ENCODE peak calls at places on chromosomes 11 and 22, in six cellular contexts. One of them, this sample, is unnamed.

GRCh38 chr11:102187416-102188125 is 77.3 kb downstream of the YAP1 start:
- DNase-seq in IMR-90: peak
- DNase-seq in GM12878: no peak
- DNase-seq in HepG2: peak
- DNase-seq in A549: no peak
- DNase-seq in K562: no peak
- DNase-seq in this sample: no peak

GRCh38 chr22:47456031-47456430 is 693.6 kb downstream of the TBC1D22A start:
- DNase-seq in IMR-90: no peak
- DNase-seq in GM12878: no peak
- DNase-seq in HepG2: no peak
- DNase-seq in A549: no peak
- DNase-seq in K562: no peak
- DNase-seq in this sample: no peak

GRCh38 chr22:46574993-46575914 is 37.8 kb upstream of the CELSR1 start:
- DNase-seq in IMR-90: no peak
- DNase-seq in GM12878: no peak
- DNase-seq in HepG2: peak
- DNase-seq in A549: peak
- DNase-seq in K562: no peak
- DNase-seq in this sample: no peak

GRCh38 chr11:82229346-82229745 is 504.3 kb downstream of the FAM181B start:
- DNase-seq in IMR-90: no peak
- DNase-seq in GM12878: no peak
- DNase-seq in HepG2: peak
- DNase-seq in A549: no peak
- DNase-seq in K562: no peak
- DNase-seq in this sample: peak

GRCh38 chr22:39343259-39344045 is 6.3 kb upstream of the SYNGR1 start:
- DNase-seq in IMR-90: peak
- DNase-seq in GM12878: peak
- DNase-seq in HepG2: peak
- DNase-seq in A549: peak
- DNase-seq in K562: peak
- DNase-seq in this sample: peak

GRCh38 chr22:39920134-39920743 is 19.4 kb downstream of the GRAP2 start:
- DNase-seq in IMR-90: no peak
- DNase-seq in GM12878: no peak
- DNase-seq in HepG2: no peak
- DNase-seq in A549: no peak
- DNase-seq in K562: peak
- DNase-seq in this sample: no peak

GRCh38 chr22:33601062-33601461 is 319.2 kb downstream of the LARGE1 start:
- DNase-seq in IMR-90: no peak
- DNase-seq in GM12878: no peak
- DNase-seq in HepG2: no peak
- DNase-seq in A549: no peak
- DNase-seq in K562: no peak
- DNase-seq in this sample: no peak

GRCh38 chr11:859394-860131 is 16.9 kb downstream of the TSPAN4 start:
- DNase-seq in IMR-90: peak
- DNase-seq in GM12878: no peak
- DNase-seq in HepG2: no peak
- DNase-seq in A549: peak
- DNase-seq in K562: peak
- DNase-seq in this sample: no peak

GRCh38 chr11:1757861-1758610 is 5.7 kb downstream of the CTSD start:
- DNase-seq in IMR-90: no peak
- DNase-seq in GM12878: no peak
- DNase-seq in HepG2: no peak
- DNase-seq in A549: no peak
- DNase-seq in K562: no peak
- DNase-seq in this sample: no peak

GRCh38 chr11:117458275-117459120 is 130.8 kb downstream of the CEP164 start:
- DNase-seq in IMR-90: no peak
- DNase-seq in GM12878: no peak
- DNase-seq in HepG2: no peak
- DNase-seq in A549: no peak
- DNase-seq in K562: no peak
- DNase-seq in this sample: no peak

GRCh38 chr22:49962751-49963646 is 2.4 kb downstream of the PIM3 start:
- DNase-seq in IMR-90: no peak
- DNase-seq in GM12878: no peak
- DNase-seq in HepG2: no peak
- DNase-seq in A549: no peak
- DNase-seq in K562: no peak
- DNase-seq in this sample: no peak

GRCh38 chr11:15687342-15687741 is 572.6 kb downstream of the INSC start:
- DNase-seq in IMR-90: peak
- DNase-seq in GM12878: no peak
- DNase-seq in HepG2: no peak
- DNase-seq in A549: no peak
- DNase-seq in K562: no peak
- DNase-seq in this sample: no peak

GRCh38 chr11:133835258-133836075 is 9.8 kb downstream of the SPATA19 start:
- DNase-seq in IMR-90: peak
- DNase-seq in GM12878: peak
- DNase-seq in HepG2: peak
- DNase-seq in A549: peak
- DNase-seq in K562: no peak
- DNase-seq in this sample: peak

GRCh38 chr22:35470903-35471321 is 69.7 kb upstream of the RASD2 start:
- DNase-seq in IMR-90: peak
- DNase-seq in GM12878: no peak
- DNase-seq in HepG2: peak
- DNase-seq in A549: no peak
- DNase-seq in K562: peak
- DNase-seq in this sample: no peak

GRCh38 chr11:110089617-110090282 is 3.4 kb upstream of the ZC3H12C start:
- DNase-seq in IMR-90: no peak
- DNase-seq in GM12878: no peak
- DNase-seq in HepG2: no peak
- DNase-seq in A549: no peak
- DNase-seq in K562: no peak
- DNase-seq in this sample: no peak

GRCh38 chr11:110092577-110093406 is at the start of gene ZC3H12C:
- DNase-seq in IMR-90: peak
- DNase-seq in GM12878: no peak
- DNase-seq in HepG2: peak
- DNase-seq in A549: peak
- DNase-seq in K562: peak
- DNase-seq in this sample: peak

GRCh38 chr11:110093407-110094297 is 460 bp downstream of the ZC3H12C start:
- DNase-seq in IMR-90: peak
- DNase-seq in GM12878: no peak
- DNase-seq in HepG2: peak
- DNase-seq in A549: no peak
- DNase-seq in K562: peak
- DNase-seq in this sample: peak

GRCh38 chr11:110090466-110091026 is 2.6 kb upstream of the ZC3H12C start:
- DNase-seq in IMR-90: no peak
- DNase-seq in GM12878: no peak
- DNase-seq in HepG2: no peak
- DNase-seq in A549: no peak
- DNase-seq in K562: no peak
- DNase-seq in this sample: no peak

GRCh38 chr11:110091995-110092576 is 1.1 kb upstream of the ZC3H12C start:
- DNase-seq in IMR-90: no peak
- DNase-seq in GM12878: no peak
- DNase-seq in HepG2: peak
- DNase-seq in A549: no peak
- DNase-seq in K562: no peak
- DNase-seq in this sample: peak
- TF ChIP-seq BHLHE40 in IMR-90: no peak
- TF ChIP-seq BHLHE40 in GM12878: no peak
- TF ChIP-seq BHLHE40 in HepG2: no peak
- TF ChIP-seq BHLHE40 in A549: no peak
- TF ChIP-seq BHLHE40 in K562: no peak
- TF ChIP-seq BHLHE40 in this sample: no peak

DNA sequence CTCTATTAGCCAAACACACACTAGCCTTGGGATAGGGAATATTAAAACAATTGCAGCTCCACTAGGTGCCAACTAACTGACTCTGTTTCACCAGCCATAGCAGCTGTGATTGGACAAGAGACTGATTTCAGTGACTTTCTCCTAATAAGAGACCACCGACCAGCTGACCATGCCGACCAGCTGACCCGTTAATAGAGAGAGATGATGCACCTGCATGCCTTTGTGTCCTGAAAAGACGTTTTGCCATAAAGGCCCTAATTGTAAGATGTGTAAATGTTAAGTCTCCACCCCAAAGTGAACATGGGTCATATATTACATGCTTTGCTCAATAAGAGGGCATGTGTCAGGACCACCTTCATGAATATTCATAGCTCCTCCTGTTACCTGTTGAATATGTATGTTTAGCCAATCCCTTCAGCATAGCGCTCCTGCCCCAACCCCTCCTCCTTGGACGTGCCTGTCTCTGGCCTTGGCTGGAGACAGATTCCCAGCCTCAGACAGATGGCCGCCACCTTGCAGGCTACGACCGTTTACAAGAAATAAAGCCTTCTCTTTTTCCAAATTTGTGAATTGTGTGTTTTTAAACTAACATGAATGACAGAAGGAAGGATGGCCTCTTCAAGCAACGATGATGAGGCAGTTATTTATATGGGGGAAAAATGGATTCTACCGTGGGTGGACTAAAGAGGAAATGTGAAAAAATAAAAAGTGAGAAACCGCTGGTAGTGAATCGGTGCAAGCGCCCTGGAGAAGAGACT is 1.2 kb upstream of the NADSYN1 start:
- DNase-seq in IMR-90: no peak
- DNase-seq in GM12878: no peak
- DNase-seq in HepG2: peak
- DNase-seq in A549: no peak
- DNase-seq in K562: no peak
- DNase-seq in this sample: peak
- TF ChIP-seq BHLHE40 in IMR-90: no peak
- TF ChIP-seq BHLHE40 in GM12878: no peak
- TF ChIP-seq BHLHE40 in HepG2: no peak
- TF ChIP-seq BHLHE40 in A549: no peak
- TF ChIP-seq BHLHE40 in K562: peak
- TF ChIP-seq BHLHE40 in this sample: no peak

GRCh38 chr11:11243258-11243789 is 109.7 kb downstream of the CSNK2A3 start:
- DNase-seq in IMR-90: no peak
- DNase-seq in GM12878: no peak
- DNase-seq in HepG2: no peak
- DNase-seq in A549: no peak
- DNase-seq in K562: no peak
- DNase-seq in this sample: no peak

GRCh38 chr11:11241284-11241683 is 111.8 kb downstream of the CSNK2A3 start:
- DNase-seq in IMR-90: no peak
- DNase-seq in GM12878: no peak
- DNase-seq in HepG2: no peak
- DNase-seq in A549: no peak
- DNase-seq in K562: no peak
- DNase-seq in this sample: no peak

GRCh38 chr11:11244470-11245080 is 108.5 kb downstream of the CSNK2A3 start:
- DNase-seq in IMR-90: no peak
- DNase-seq in GM12878: no peak
- DNase-seq in HepG2: no peak
- DNase-seq in A549: no peak
- DNase-seq in K562: no peak
- DNase-seq in this sample: no peak

GRCh38 chr11:11246166-11246565 is 106.9 kb downstream of the CSNK2A3 start:
- DNase-seq in IMR-90: no peak
- DNase-seq in GM12878: no peak
- DNase-seq in HepG2: no peak
- DNase-seq in A549: no peak
- DNase-seq in K562: no peak
- DNase-seq in this sample: no peak

DNA sequence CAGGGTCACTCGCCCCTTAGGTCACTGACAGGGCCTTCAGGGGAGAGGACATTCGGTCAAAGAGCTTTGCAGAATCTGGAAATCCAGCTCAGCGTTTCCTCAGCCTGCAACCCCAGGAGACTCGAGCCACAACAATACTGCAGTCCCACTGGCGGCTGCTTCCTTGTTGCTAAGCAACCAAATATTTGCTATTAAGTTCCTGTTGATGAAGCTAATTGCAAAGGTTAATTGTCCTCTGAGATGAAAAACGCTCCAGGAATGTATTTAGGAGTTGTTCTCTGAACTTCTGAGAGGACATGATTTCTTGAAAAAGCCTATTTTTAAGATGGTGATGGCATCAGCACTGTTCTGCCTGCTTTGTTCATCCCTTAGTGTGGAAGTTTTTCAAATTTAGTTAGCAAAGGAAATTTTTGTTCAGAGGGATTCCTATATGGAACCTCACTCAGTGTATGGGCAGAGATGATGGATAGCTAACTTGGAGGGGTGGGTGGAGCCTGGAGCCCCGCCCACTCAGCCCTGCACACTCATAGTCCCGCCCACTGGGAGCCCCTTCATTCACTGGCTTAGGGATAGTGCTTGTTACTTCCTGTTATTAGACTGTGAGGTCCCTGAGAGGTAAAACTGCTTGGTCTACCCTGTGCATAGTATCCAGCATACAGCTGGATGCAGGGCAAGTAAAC is 109.1 kb downstream of the CSNK2A3 start:
- DNase-seq in IMR-90: no peak
- DNase-seq in GM12878: no peak
- DNase-seq in HepG2: no peak
- DNase-seq in A549: peak
- DNase-seq in K562: peak
- DNase-seq in this sample: peak
- TF ChIP-seq BHLHE40 in IMR-90: no peak
- TF ChIP-seq BHLHE40 in GM12878: no peak
- TF ChIP-seq BHLHE40 in HepG2: no peak
- TF ChIP-seq BHLHE40 in A549: no peak
- TF ChIP-seq BHLHE40 in K562: no peak
- TF ChIP-seq BHLHE40 in this sample: no peak

GRCh38 chr11:57439786-57440185 is 12.9 kb upstream of the SLC43A3 start:
- DNase-seq in IMR-90: no peak
- DNase-seq in GM12878: no peak
- DNase-seq in HepG2: no peak
- DNase-seq in A549: no peak
- DNase-seq in K562: no peak
- DNase-seq in this sample: no peak
- TF ChIP-seq BHLHE40 in IMR-90: no peak
- TF ChIP-seq BHLHE40 in GM12878: no peak
- TF ChIP-seq BHLHE40 in HepG2: no peak
- TF ChIP-seq BHLHE40 in A549: no peak
- TF ChIP-seq BHLHE40 in K562: no peak
- TF ChIP-seq BHLHE40 in this sample: no peak

DNA sequence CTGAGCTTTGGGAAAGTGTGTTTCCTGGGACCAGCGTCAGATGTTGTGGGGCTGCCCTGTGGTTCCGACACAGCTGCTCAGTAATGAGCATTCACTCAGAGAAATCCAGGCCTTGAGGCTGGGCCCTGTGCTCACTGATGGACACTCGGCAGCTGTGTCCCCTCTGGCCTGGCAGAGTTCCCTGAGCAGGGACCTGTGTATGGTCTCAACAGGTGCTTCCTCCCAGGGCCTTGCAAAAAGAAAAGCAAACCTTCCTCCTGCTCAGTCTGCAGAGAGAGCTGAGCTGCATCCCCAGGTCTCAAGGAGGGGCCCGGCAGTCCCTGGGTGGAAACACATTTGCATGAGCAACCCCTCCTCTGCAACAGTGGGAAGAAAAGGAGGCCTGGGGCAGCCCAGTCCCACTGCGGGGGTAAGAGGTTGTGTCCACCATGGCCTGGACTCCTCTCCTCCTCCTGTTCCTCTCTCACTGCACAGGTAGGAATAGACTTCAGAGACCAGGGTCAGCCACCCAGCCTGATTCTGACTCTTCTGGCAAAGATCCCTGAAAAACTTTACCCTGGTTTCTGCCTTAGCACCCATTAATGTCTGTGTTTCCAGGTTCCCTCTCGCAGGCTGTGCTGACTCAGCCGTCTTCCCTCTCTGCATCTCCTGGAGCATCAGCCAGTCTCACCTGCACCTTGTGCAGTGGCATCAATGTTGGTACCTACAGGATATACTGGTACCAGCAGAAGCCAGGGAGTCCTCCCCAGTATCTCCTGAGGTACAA is 131.2 kb downstream of the VPREB1 start:
- DNase-seq in IMR-90: no peak
- DNase-seq in GM12878: no peak
- DNase-seq in HepG2: no peak
- DNase-seq in A549: no peak
- DNase-seq in K562: peak
- DNase-seq in this sample: no peak
- TF ChIP-seq BHLHE40 in IMR-90: no peak
- TF ChIP-seq BHLHE40 in GM12878: no peak
- TF ChIP-seq BHLHE40 in HepG2: no peak
- TF ChIP-seq BHLHE40 in A549: no peak
- TF ChIP-seq BHLHE40 in K562: no peak
- TF ChIP-seq BHLHE40 in this sample: no peak

This sample was measured in HEK293T.